ENCODE peak calls at places on chromosome 9, in five cellular contexts. R is OCI-LY7; P is CD8-positive, alpha-beta T cell; U is activated T-cell treated with anti-CD3 and anti-CD28 coated beads for 48 hours; Y is mucosa of descending colon. I is an unnamed sample.

GRCh38 chr9:97388721-97389238 is 23.1 kb upstream of the TDRD7 start:
- DNase-seq in Y (no peak), P (no peak), R (no peak), U (peak; percentile 23), I (no peak)

GRCh38 chr9:73091909-73092308 is 59.8 kb upstream of the ANXA1 start:
- DNase-seq in R (no peak), P (no peak), Y (no peak), U (no peak), I (no peak)

GRCh38 chr9:17775646-17776045 is 196.8 kb downstream of the SH3GL2 start:
- DNase-seq in U (no peak), Y (no peak), R (no peak), P (no peak), I (no peak)

GRCh38 chr9:111762546-111762945 is 32.2 kb downstream of the SHOC1 start:
- DNase-seq in Y (no peak), U (no peak), P (no peak), R (no peak), I (no peak)

GRCh38 chr9:133839822-133840329 is 101.7 kb upstream of the SARDH start:
- DNase-seq in P (no peak), Y (no peak), U (no peak), R (no peak), I (no peak)

GRCh38 chr9:23343226-23343625 is 482.8 kb downstream of the ELAVL2 start:
- DNase-seq in Y (no peak), R (no peak), U (no peak), P (no peak), I (no peak)

GRCh38 chr9:137924761-137925369 is 47.3 kb downstream of the CACNA1B start:
- DNase-seq in Y (no peak), U (no peak), P (no peak), R (no peak), I (no peak)

GRCh38 chr9:91577540-91577939 is 153.9 kb upstream of the NFIL3 start:
- DNase-seq in P (no peak), Y (no peak), U (no peak), R (no peak), I (no peak)

GRCh38 chr9:89788457-89788856 is 183.6 kb downstream of the GADD45G start:
- DNase-seq in Y (no peak), U (no peak), P (no peak), R (no peak), I (no peak)

GRCh38 chr9:93091056-93091452 is 5.0 kb upstream of the CARD19 start:
- DNase-seq in R (no peak), U (no peak), Y (peak; percentile 21), P (no peak), I (no peak)

GRCh38 chr9:91391426-91392217 is 29.9 kb upstream of the AUH start:
- DNase-seq in P (no peak), R (no peak), Y (no peak), U (no peak), I (no peak)

GRCh38 chr9:12712532-12712931 is 19.3 kb downstream of the TYRP1 start:
- DNase-seq in R (no peak), P (no peak), Y (no peak), U (no peak), I (no peak)

GRCh38 chr9:9790216-9790872 is 822.5 kb downstream of the PTPRD start:
- DNase-seq in R (peak; percentile 89), Y (no peak), P (no peak), U (no peak), I (no peak)

GRCh38 chr9:135087489-135087791 is at the start of gene OLFM1:
- DNase-seq in U (peak; percentile 49), R (no peak), P (no peak), Y (peak; percentile 82), I (peak; percentile 26)

GRCh38 chr9:27572566-27572917 is 739 bp downstream of the C9orf72 start:
- DNase-seq in P (peak; percentile 62), U (no peak), Y (no peak), R (peak; percentile 61), I (no peak)

GRCh38 chr9:70574222-70574837 is 159.9 kb upstream of the KLF9 start:
- DNase-seq in U (no peak), P (no peak), Y (no peak), R (no peak), I (no peak)

GRCh38 chr9:90770339-90770738 is 31.3 kb upstream of the SYK start:
- DNase-seq in U (no peak), P (no peak), R (peak; percentile 35), Y (no peak), I (no peak)

GRCh38 chr9:16062542-16063240 is 509.8 kb downstream of the CCDC171 start:
- DNase-seq in U (no peak), R (no peak), P (no peak), Y (no peak), I (no peak)

GRCh38 chr9:34675048-34675714 is 12.7 kb upstream of the CCL27 start:
- DNase-seq in P (peak; percentile 55), Y (peak; percentile 82), U (peak; percentile 61), R (peak; percentile 69), I (peak; percentile 31)

GRCh38 chr9:121450241-121450640 is 49.4 kb downstream of the GGTA1 start:
- DNase-seq in Y (no peak), U (no peak), P (no peak), R (no peak), I (no peak)

GRCh38 chr9:126384926-126385325 is 58.3 kb downstream of the MVB12B start:
- DNase-seq in Y (no peak), R (no peak), U (no peak), P (no peak), I (no peak)

GRCh38 chr9:134136117-134136996 is 475 bp downstream of the WDR5 start:
- DNase-seq in Y (no peak), P (no peak), U (peak; percentile 18), R (peak; percentile 38), I (peak; percentile 19)

GRCh38 chr9:113462781-113463286 is 693 bp upstream of the RGS3 start:
- DNase-seq in R (no peak), P (no peak), Y (no peak), U (no peak), I (no peak)

GRCh38 chr9:136028760-136029470 is 66.2 kb downstream of the NACC2 start:
- DNase-seq in R (no peak), P (no peak), U (no peak), Y (no peak), I (no peak)

GRCh38 chr9:134157378-134157885 is 6.9 kb downstream of the RNU6ATAC start:
- DNase-seq in R (no peak), U (no peak), Y (no peak), P (no peak), I (no peak)

GRCh38 chr9:123002754-123003153 is 30.7 kb upstream of the GPR21 start:
- DNase-seq in P (no peak), R (no peak), U (no peak), Y (no peak), I (no peak)

GRCh38 chr9:135106551-135107270 is 19.2 kb downstream of the OLFM1 start:
- DNase-seq in Y (no peak), R (no peak), P (no peak), U (no peak), I (no peak)

GRCh38 chr9:112072721-112073553 is 102.2 kb downstream of the SUSD1 start:
- DNase-seq in R (no peak), U (no peak), P (no peak), Y (no peak), I (no peak)

GRCh38 chr9:33143241-33143642 is 23.9 kb downstream of the B4GALT1 start:
- DNase-seq in Y (no peak), P (no peak), R (no peak), U (no peak), I (no peak)

GRCh38 chr9:37902804-37903580 is 935 bp downstream of the SLC25A51 start:
- DNase-seq in Y (no peak), U (no peak), P (no peak), R (peak; percentile 54), I (no peak)

GRCh38 chr9:5355817-5356216 is 16.1 kb upstream of the RLN1 start:
- DNase-seq in Y (no peak), U (no peak), P (no peak), R (no peak), I (no peak)

GRCh38 chr9:133881671-133882381 is 110.3 kb downstream of the VAV2 start:
- DNase-seq in R (no peak), U (no peak), Y (no peak), P (no peak), I (no peak)

GRCh38 chr9:77498891-77499290 is 149.2 kb downstream of the GNA14 start:
- DNase-seq in Y (no peak), P (no peak), R (no peak), U (no peak), I (no peak)

GRCh38 chr9:5953743-5954707 is 61.4 kb downstream of the RANBP6 start:
- DNase-seq in U (no peak), Y (no peak), R (no peak), P (no peak), I (no peak)